ENCODE peak calls at places on chromosomes 3 and 15, in four cellular contexts. J is fibroblast of pulmonary artery, E is cardiac muscle cell, V is mesothelial cell of epicardium. Q is an unnamed sample.

GRCh38 chr15:75314552-75315290 is 21.1 kb upstream of the COMMD4 start:
- DNase-seq in E (no peak), V (no peak), J (no peak), Q (no peak)

GRCh38 chr15:30889231-30889630 is 14.5 kb upstream of the FAN1 start:
- DNase-seq in V (no peak), E (peak; percentile 28), J (no peak), Q (no peak)

GRCh38 chr3:136512391-136512790 is 239.8 kb downstream of the STAG1 start:
- DNase-seq in V (no peak), J (peak; percentile 2), E (no peak), Q (no peak)

GRCh38 chr3:25396686-25397085 is 31.4 kb upstream of the RARB start:
- DNase-seq in V (no peak), J (no peak), E (no peak), Q (no peak)

GRCh38 chr15:81108427-81108826 is 25.6 kb upstream of the CFAP161 start:
- DNase-seq in V (no peak), J (no peak), E (no peak), Q (no peak)

GRCh38 chr3:52428151-52429005 is 16.5 kb downstream of the SEMA3G start:
- DNase-seq in E (peak; percentile 74), V (no peak), J (peak; percentile 91), Q (no peak)

GRCh38 chr3:7340795-7341194 is 479.9 kb downstream of the GRM7 start:
- DNase-seq in V (no peak), J (peak; percentile 6), E (no peak), Q (no peak)

GRCh38 chr3:142459096-142459495 is 11.3 kb upstream of the XRN1 start:
- DNase-seq in V (no peak), E (no peak), J (peak; percentile 17), Q (no peak)

GRCh38 chr3:11770477-11771381 is 76.0 kb downstream of the TAMM41 start:
- DNase-seq in J (peak; percentile 82), E (peak; percentile 70), V (peak; percentile 81), Q (peak; percentile 62)

GRCh38 chr15:44532689-44533088 is 4.3 kb upstream of the EIF3J start:
- DNase-seq in E (no peak), J (no peak), V (no peak), Q (no peak)
- TF ChIP-seq CTCF in E (no peak), J (peak; percentile 5), V (no peak), Q (peak; percentile 20)

GRCh38 chr15:82414536-82415191 is 15.0 kb upstream of the GOLGA6L9 start:
- DNase-seq in J (peak; percentile 8), V (no peak), E (no peak), Q (no peak)
- TF ChIP-seq CTCF in J (no peak), V (no peak), E (no peak), Q (peak; percentile 39)

GRCh38 chr3:40108643-40109042 is 200.9 kb upstream of the EIF1B start:
- DNase-seq in V (no peak), J (no peak), E (no peak), Q (no peak)

GRCh38 chr3:40104441-40104840 is 205.1 kb upstream of the EIF1B start:
- DNase-seq in J (no peak), V (no peak), E (no peak), Q (no peak)

DNA sequence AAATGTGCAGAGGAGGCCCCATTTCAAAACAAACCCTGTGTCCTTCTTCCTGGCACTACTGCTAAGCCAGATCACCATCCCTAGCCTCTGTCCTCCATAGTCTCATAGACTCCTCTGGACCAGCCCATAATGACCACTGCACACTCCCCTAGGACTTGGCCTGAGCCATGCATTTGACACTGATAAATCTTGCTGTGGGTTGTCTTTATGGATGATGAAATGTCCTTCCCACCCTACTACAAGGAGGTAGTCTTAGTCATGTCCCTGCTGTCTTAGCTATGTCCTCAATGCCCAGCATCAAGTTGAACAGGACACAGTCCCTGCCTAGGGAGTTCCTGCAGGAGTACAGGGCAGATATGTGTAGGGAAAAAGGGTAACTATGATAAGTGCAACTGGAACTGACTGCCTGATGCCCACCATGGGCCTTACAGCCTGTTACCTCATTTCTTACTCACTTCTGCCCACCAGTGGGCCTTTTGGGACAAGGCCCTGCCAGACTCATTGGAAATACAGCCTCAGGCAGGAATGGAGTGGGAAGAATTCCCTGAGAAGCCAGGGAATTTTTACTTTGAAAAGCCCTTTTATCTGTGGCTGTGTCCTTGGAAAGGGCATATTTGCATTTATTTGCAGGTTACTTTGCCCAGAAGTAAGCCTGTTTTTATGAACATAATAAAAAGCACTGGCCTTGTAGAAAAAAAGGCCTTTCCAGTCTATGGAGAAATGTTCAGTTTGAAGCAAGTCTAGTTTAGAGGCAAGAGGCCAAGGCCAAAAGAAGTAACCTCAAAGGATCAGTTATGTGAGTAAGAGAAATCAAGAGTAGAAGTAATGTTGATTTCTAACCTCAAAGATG is 199.6 kb upstream of the EIF1B start:
- DNase-seq in V (no peak), E (peak; percentile 12), J (no peak), Q (no peak)
- TF ChIP-seq CTCF in V (no peak), E (peak; percentile 32), J (peak; percentile 30), Q (peak; percentile 59)

DNA sequence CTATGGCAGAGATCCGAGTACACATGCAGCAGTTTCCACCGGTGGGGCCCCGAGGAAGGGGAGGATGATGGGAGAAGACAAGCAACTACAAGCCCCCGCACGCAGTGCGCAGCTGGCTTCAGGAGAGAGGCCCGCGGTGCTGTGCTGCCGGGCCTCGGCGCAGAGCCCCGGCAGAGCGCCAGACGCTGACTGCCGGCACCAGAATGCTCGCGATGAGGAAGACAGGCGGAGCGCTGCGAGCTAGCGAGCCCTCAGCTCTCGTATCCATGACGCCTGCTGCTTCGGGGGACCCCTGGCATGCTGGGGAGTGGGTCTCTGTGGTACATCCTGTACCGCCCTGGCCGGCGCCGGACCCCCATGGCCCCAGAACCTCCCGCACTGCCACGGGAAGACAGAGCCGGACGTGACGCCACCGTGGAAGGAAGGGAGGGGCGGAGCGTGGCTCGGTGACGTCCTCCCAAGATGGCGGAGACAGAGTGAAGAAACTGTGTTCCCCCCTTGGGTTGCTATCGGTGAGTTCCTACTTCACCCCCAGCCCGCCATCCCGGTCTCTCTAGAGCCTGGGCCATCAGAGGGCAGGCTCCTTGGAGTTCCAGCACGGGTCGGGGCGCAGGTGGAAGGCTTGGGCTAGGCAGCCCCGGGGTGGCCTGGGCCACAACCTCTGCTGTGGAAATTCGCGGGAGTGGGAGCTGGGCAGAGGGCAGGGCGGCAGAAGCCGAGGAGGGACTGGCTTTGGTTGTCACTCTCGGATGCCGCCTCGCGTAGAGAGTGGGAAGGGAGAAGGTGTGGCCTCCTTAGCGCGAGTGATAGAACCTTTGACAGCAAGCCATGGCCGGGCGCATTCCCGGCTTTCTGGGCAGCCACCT is at the start of gene MYNN:
- DNase-seq in J (peak; percentile 92), V (peak; percentile 88), E (peak; percentile 92), Q (peak; percentile 75)
- TF ChIP-seq CTCF in J (peak; percentile 7), V (no peak), E (peak; percentile 16), Q (peak; percentile 25)

DNA sequence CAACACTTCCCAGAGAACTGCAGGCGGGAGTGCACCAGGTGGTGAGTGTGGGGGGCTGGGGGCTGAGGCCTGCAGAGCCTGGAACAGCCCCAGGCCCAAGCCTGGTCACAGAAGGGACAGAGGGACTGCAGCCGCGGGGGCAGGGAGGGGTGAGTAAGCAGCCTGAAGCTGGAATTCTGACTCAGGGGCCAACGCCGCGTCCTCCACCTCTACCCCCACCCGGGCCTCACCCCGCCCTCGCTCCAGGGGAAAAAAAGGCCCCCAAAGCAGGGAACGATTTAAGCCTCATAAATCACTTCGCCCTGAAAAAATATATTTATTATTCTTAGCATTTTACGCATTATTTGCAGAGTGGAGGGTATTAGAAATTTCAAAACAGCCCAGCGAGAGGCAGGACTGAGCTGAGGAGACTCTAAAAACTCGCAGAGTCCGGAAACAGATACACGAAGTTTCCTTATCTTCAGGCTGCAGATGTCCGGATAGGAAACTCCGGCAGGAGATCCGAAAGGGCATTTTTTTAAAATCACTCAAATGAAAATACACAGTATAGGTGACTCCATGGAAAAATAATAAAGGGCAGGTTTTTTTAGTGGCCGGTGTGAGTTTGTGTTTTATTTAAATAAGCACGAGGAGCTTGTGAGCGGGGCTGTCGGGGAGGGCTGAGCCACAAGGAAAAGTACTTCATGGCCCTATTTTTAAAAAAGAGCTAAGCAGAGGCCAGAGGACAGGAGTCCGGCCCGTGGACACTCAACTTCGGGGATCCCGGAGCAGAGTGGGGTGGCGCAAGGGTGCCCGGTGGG is 9.9 kb downstream of the GATA2 start:
- DNase-seq in V (no peak), J (peak; percentile 67), E (no peak), Q (no peak)
- TF ChIP-seq CTCF in V (no peak), J (peak; percentile 23), E (peak; percentile 15), Q (no peak)

GRCh38 chr3:198080521-198081384 is 120.7 kb downstream of the LMLN start:
- DNase-seq in E (peak; percentile 89), V (peak; percentile 88), J (peak; percentile 68), Q (peak; percentile 79)

GRCh38 chr3:198081421-198081844 is 121.4 kb downstream of the LMLN start:
- DNase-seq in J (no peak), E (no peak), V (no peak), Q (peak; percentile 15)

GRCh38 chr3:198076722-198077308 is 116.8 kb downstream of the LMLN start:
- DNase-seq in E (no peak), J (no peak), V (no peak), Q (no peak)

GRCh38 chr3:198079771-198080520 is 119.9 kb downstream of the LMLN start:
- DNase-seq in E (peak; percentile 39), V (no peak), J (peak; percentile 10), Q (no peak)
- TF ChIP-seq CTCF in E (peak; percentile 7), V (no peak), J (peak; percentile 8), Q (no peak)

Q was measured in progenitor cell of endocrine pancreas.